ENCODE peak calls at places on chromosomes 11 and 22, in nine cellular contexts. One of them, this sample, is unnamed.

GRCh38 chr11:12377106-12377823 is at the start of gene PARVA:
- ATAC-seq in gastroesophageal sphincter: peak
- ATAC-seq in foreskin keratinocyte: peak
- ATAC-seq in WTC11: peak
- ATAC-seq in pancreas: peak
- ATAC-seq in stimulated activated naive B cell treated with anti-CD40 and anti-IgM and Interleukin-4, amounts not matched to agents 10 μg/mL and 1 μg/mL and 100 μg/mL, for 72 hours: no peak
- ATAC-seq in omental fat pad: peak
- ATAC-seq in SK-N-SH treated with all-trans-retinoic acid at 6 μM for 48 hours: peak
- ATAC-seq in activated naive CD8-positive, alpha-beta T cell treated with anti-CD3 and anti-CD28 coated beads, Interleukin-2, amount 10 ng/mL, durations not matched to agents 7 days and 5 days: no peak
- ATAC-seq in this sample: peak

GRCh38 chr22:35634015-35634414 is 14.2 kb upstream of the APOL6 start:
- ATAC-seq in WTC11: no peak
- ATAC-seq in gastroesophageal sphincter: no peak
- ATAC-seq in SK-N-SH treated with all-trans-retinoic acid at 6 μM for 48 hours: no peak
- ATAC-seq in foreskin keratinocyte: no peak
- ATAC-seq in omental fat pad: no peak
- ATAC-seq in stimulated activated naive B cell treated with anti-CD40 and anti-IgM and Interleukin-4, amounts not matched to agents 10 μg/mL and 1 μg/mL and 100 μg/mL, for 72 hours: no peak
- ATAC-seq in activated naive CD8-positive, alpha-beta T cell treated with anti-CD3 and anti-CD28 coated beads, Interleukin-2, amount 10 ng/mL, durations not matched to agents 7 days and 5 days: no peak
- ATAC-seq in pancreas: no peak
- ATAC-seq in this sample: peak

GRCh38 chr11:19093976-19094375 is 23.0 kb upstream of the ZDHHC13 start:
- ATAC-seq in WTC11: no peak
- ATAC-seq in activated naive CD8-positive, alpha-beta T cell treated with anti-CD3 and anti-CD28 coated beads, Interleukin-2, amount 10 ng/mL, durations not matched to agents 7 days and 5 days: no peak
- ATAC-seq in foreskin keratinocyte: peak
- ATAC-seq in omental fat pad: no peak
- ATAC-seq in pancreas: no peak
- ATAC-seq in SK-N-SH treated with all-trans-retinoic acid at 6 μM for 48 hours: peak
- ATAC-seq in gastroesophageal sphincter: no peak
- ATAC-seq in stimulated activated naive B cell treated with anti-CD40 and anti-IgM and Interleukin-4, amounts not matched to agents 10 μg/mL and 1 μg/mL and 100 μg/mL, for 72 hours: no peak
- ATAC-seq in this sample: peak

GRCh38 chr11:66844496-66845142 is 1.4 kb downstream of the RCE1 start:
- ATAC-seq in stimulated activated naive B cell treated with anti-CD40 and anti-IgM and Interleukin-4, amounts not matched to agents 10 μg/mL and 1 μg/mL and 100 μg/mL, for 72 hours: no peak
- ATAC-seq in pancreas: no peak
- ATAC-seq in gastroesophageal sphincter: no peak
- ATAC-seq in SK-N-SH treated with all-trans-retinoic acid at 6 μM for 48 hours: no peak
- ATAC-seq in WTC11: no peak
- ATAC-seq in omental fat pad: no peak
- ATAC-seq in activated naive CD8-positive, alpha-beta T cell treated with anti-CD3 and anti-CD28 coated beads, Interleukin-2, amount 10 ng/mL, durations not matched to agents 7 days and 5 days: no peak
- ATAC-seq in foreskin keratinocyte: no peak
- ATAC-seq in this sample: no peak

GRCh38 chr22:50674127-50674493 is 1.5 kb downstream of the SHANK3 start:
- ATAC-seq in activated naive CD8-positive, alpha-beta T cell treated with anti-CD3 and anti-CD28 coated beads, Interleukin-2, amount 10 ng/mL, durations not matched to agents 7 days and 5 days: no peak
- ATAC-seq in omental fat pad: no peak
- ATAC-seq in foreskin keratinocyte: no peak
- ATAC-seq in WTC11: no peak
- ATAC-seq in pancreas: no peak
- ATAC-seq in stimulated activated naive B cell treated with anti-CD40 and anti-IgM and Interleukin-4, amounts not matched to agents 10 μg/mL and 1 μg/mL and 100 μg/mL, for 72 hours: no peak
- ATAC-seq in SK-N-SH treated with all-trans-retinoic acid at 6 μM for 48 hours: no peak
- ATAC-seq in gastroesophageal sphincter: no peak
- ATAC-seq in this sample: no peak

GRCh38 chr11:44774131-44774530 is 47.4 kb downstream of the TSPAN18 start:
- ATAC-seq in activated naive CD8-positive, alpha-beta T cell treated with anti-CD3 and anti-CD28 coated beads, Interleukin-2, amount 10 ng/mL, durations not matched to agents 7 days and 5 days: no peak
- ATAC-seq in omental fat pad: no peak
- ATAC-seq in WTC11: peak
- ATAC-seq in foreskin keratinocyte: no peak
- ATAC-seq in pancreas: no peak
- ATAC-seq in gastroesophageal sphincter: peak
- ATAC-seq in SK-N-SH treated with all-trans-retinoic acid at 6 μM for 48 hours: peak
- ATAC-seq in stimulated activated naive B cell treated with anti-CD40 and anti-IgM and Interleukin-4, amounts not matched to agents 10 μg/mL and 1 μg/mL and 100 μg/mL, for 72 hours: peak
- ATAC-seq in this sample: no peak

GRCh38 chr11:1834791-1835670 is at the start of gene SYT8:
- ATAC-seq in pancreas: peak
- ATAC-seq in stimulated activated naive B cell treated with anti-CD40 and anti-IgM and Interleukin-4, amounts not matched to agents 10 μg/mL and 1 μg/mL and 100 μg/mL, for 72 hours: no peak
- ATAC-seq in WTC11: no peak
- ATAC-seq in SK-N-SH treated with all-trans-retinoic acid at 6 μM for 48 hours: no peak
- ATAC-seq in foreskin keratinocyte: no peak
- ATAC-seq in omental fat pad: no peak
- ATAC-seq in activated naive CD8-positive, alpha-beta T cell treated with anti-CD3 and anti-CD28 coated beads, Interleukin-2, amount 10 ng/mL, durations not matched to agents 7 days and 5 days: no peak
- ATAC-seq in gastroesophageal sphincter: no peak
- ATAC-seq in this sample: peak

GRCh38 chr11:21783954-21784353 is 408.9 kb upstream of the ANO5 start:
- ATAC-seq in WTC11: peak
- ATAC-seq in pancreas: no peak
- ATAC-seq in gastroesophageal sphincter: no peak
- ATAC-seq in stimulated activated naive B cell treated with anti-CD40 and anti-IgM and Interleukin-4, amounts not matched to agents 10 μg/mL and 1 μg/mL and 100 μg/mL, for 72 hours: no peak
- ATAC-seq in activated naive CD8-positive, alpha-beta T cell treated with anti-CD3 and anti-CD28 coated beads, Interleukin-2, amount 10 ng/mL, durations not matched to agents 7 days and 5 days: no peak
- ATAC-seq in SK-N-SH treated with all-trans-retinoic acid at 6 μM for 48 hours: no peak
- ATAC-seq in omental fat pad: no peak
- ATAC-seq in foreskin keratinocyte: no peak
- ATAC-seq in this sample: no peak

GRCh38 chr22:39454385-39454871 is 2.4 kb upstream of the MGAT3 start:
- ATAC-seq in WTC11: peak
- ATAC-seq in gastroesophageal sphincter: peak
- ATAC-seq in activated naive CD8-positive, alpha-beta T cell treated with anti-CD3 and anti-CD28 coated beads, Interleukin-2, amount 10 ng/mL, durations not matched to agents 7 days and 5 days: no peak
- ATAC-seq in pancreas: peak
- ATAC-seq in SK-N-SH treated with all-trans-retinoic acid at 6 μM for 48 hours: no peak
- ATAC-seq in foreskin keratinocyte: no peak
- ATAC-seq in stimulated activated naive B cell treated with anti-CD40 and anti-IgM and Interleukin-4, amounts not matched to agents 10 μg/mL and 1 μg/mL and 100 μg/mL, for 72 hours: no peak
- ATAC-seq in omental fat pad: no peak
- ATAC-seq in this sample: peak

GRCh38 chr11:1297576-1298473 is 11.6 kb downstream of the TOLLIP start:
- ATAC-seq in stimulated activated naive B cell treated with anti-CD40 and anti-IgM and Interleukin-4, amounts not matched to agents 10 μg/mL and 1 μg/mL and 100 μg/mL, for 72 hours: no peak
- ATAC-seq in omental fat pad: no peak
- ATAC-seq in SK-N-SH treated with all-trans-retinoic acid at 6 μM for 48 hours: no peak
- ATAC-seq in pancreas: peak
- ATAC-seq in activated naive CD8-positive, alpha-beta T cell treated with anti-CD3 and anti-CD28 coated beads, Interleukin-2, amount 10 ng/mL, durations not matched to agents 7 days and 5 days: no peak
- ATAC-seq in WTC11: no peak
- ATAC-seq in gastroesophageal sphincter: no peak
- ATAC-seq in foreskin keratinocyte: no peak
- ATAC-seq in this sample: no peak

GRCh38 chr11:104594228-104594958 is 303.9 kb downstream of the CASP12 start:
- ATAC-seq in foreskin keratinocyte: peak
- ATAC-seq in stimulated activated naive B cell treated with anti-CD40 and anti-IgM and Interleukin-4, amounts not matched to agents 10 μg/mL and 1 μg/mL and 100 μg/mL, for 72 hours: no peak
- ATAC-seq in SK-N-SH treated with all-trans-retinoic acid at 6 μM for 48 hours: no peak
- ATAC-seq in WTC11: no peak
- ATAC-seq in omental fat pad: no peak
- ATAC-seq in activated naive CD8-positive, alpha-beta T cell treated with anti-CD3 and anti-CD28 coated beads, Interleukin-2, amount 10 ng/mL, durations not matched to agents 7 days and 5 days: peak
- ATAC-seq in pancreas: no peak
- ATAC-seq in gastroesophageal sphincter: no peak
- ATAC-seq in this sample: peak

GRCh38 chr11:15801126-15801525 is 555.2 kb downstream of the SOX6 start:
- ATAC-seq in stimulated activated naive B cell treated with anti-CD40 and anti-IgM and Interleukin-4, amounts not matched to agents 10 μg/mL and 1 μg/mL and 100 μg/mL, for 72 hours: no peak
- ATAC-seq in gastroesophageal sphincter: no peak
- ATAC-seq in pancreas: no peak
- ATAC-seq in SK-N-SH treated with all-trans-retinoic acid at 6 μM for 48 hours: no peak
- ATAC-seq in foreskin keratinocyte: no peak
- ATAC-seq in activated naive CD8-positive, alpha-beta T cell treated with anti-CD3 and anti-CD28 coated beads, Interleukin-2, amount 10 ng/mL, durations not matched to agents 7 days and 5 days: no peak
- ATAC-seq in WTC11: no peak
- ATAC-seq in omental fat pad: no peak
- ATAC-seq in this sample: no peak

GRCh38 chr22:22109693-22110466 is 127.3 kb upstream of the TOP3B start:
- ATAC-seq in SK-N-SH treated with all-trans-retinoic acid at 6 μM for 48 hours: no peak
- ATAC-seq in pancreas: no peak
- ATAC-seq in omental fat pad: no peak
- ATAC-seq in activated naive CD8-positive, alpha-beta T cell treated with anti-CD3 and anti-CD28 coated beads, Interleukin-2, amount 10 ng/mL, durations not matched to agents 7 days and 5 days: no peak
- ATAC-seq in gastroesophageal sphincter: no peak
- ATAC-seq in stimulated activated naive B cell treated with anti-CD40 and anti-IgM and Interleukin-4, amounts not matched to agents 10 μg/mL and 1 μg/mL and 100 μg/mL, for 72 hours: no peak
- ATAC-seq in foreskin keratinocyte: no peak
- ATAC-seq in WTC11: peak
- ATAC-seq in this sample: no peak

GRCh38 chr11:96317985-96318384 is 25.0 kb downstream of the MAML2 start:
- ATAC-seq in foreskin keratinocyte: peak
- ATAC-seq in gastroesophageal sphincter: no peak
- ATAC-seq in omental fat pad: no peak
- ATAC-seq in SK-N-SH treated with all-trans-retinoic acid at 6 μM for 48 hours: no peak
- ATAC-seq in pancreas: no peak
- ATAC-seq in stimulated activated naive B cell treated with anti-CD40 and anti-IgM and Interleukin-4, amounts not matched to agents 10 μg/mL and 1 μg/mL and 100 μg/mL, for 72 hours: peak
- ATAC-seq in activated naive CD8-positive, alpha-beta T cell treated with anti-CD3 and anti-CD28 coated beads, Interleukin-2, amount 10 ng/mL, durations not matched to agents 7 days and 5 days: no peak
- ATAC-seq in WTC11: no peak
- ATAC-seq in this sample: no peak

GRCh38 chr11:69183613-69184012 is 27.9 kb downstream of the SMIM38 start:
- ATAC-seq in activated naive CD8-positive, alpha-beta T cell treated with anti-CD3 and anti-CD28 coated beads, Interleukin-2, amount 10 ng/mL, durations not matched to agents 7 days and 5 days: no peak
- ATAC-seq in stimulated activated naive B cell treated with anti-CD40 and anti-IgM and Interleukin-4, amounts not matched to agents 10 μg/mL and 1 μg/mL and 100 μg/mL, for 72 hours: peak
- ATAC-seq in pancreas: no peak
- ATAC-seq in gastroesophageal sphincter: no peak
- ATAC-seq in foreskin keratinocyte: no peak
- ATAC-seq in WTC11: no peak
- ATAC-seq in SK-N-SH treated with all-trans-retinoic acid at 6 μM for 48 hours: no peak
- ATAC-seq in omental fat pad: no peak
- ATAC-seq in this sample: no peak

GRCh38 chr11:97461044-97461880 is 1071.4 kb downstream of the JRKL start:
- ATAC-seq in omental fat pad: no peak
- ATAC-seq in WTC11: no peak
- ATAC-seq in gastroesophageal sphincter: no peak
- ATAC-seq in activated naive CD8-positive, alpha-beta T cell treated with anti-CD3 and anti-CD28 coated beads, Interleukin-2, amount 10 ng/mL, durations not matched to agents 7 days and 5 days: no peak
- ATAC-seq in SK-N-SH treated with all-trans-retinoic acid at 6 μM for 48 hours: no peak
- ATAC-seq in pancreas: no peak
- ATAC-seq in foreskin keratinocyte: no peak
- ATAC-seq in stimulated activated naive B cell treated with anti-CD40 and anti-IgM and Interleukin-4, amounts not matched to agents 10 μg/mL and 1 μg/mL and 100 μg/mL, for 72 hours: no peak
- ATAC-seq in this sample: no peak